ENCODE peak calls at places on chromosome 18, in five cellular contexts. J is GM12878, V is HepG2, Q is H1, D is HEK293T. K is an unnamed sample.
A peak's percentile ranks its signal among the peaks of the same experiment; 100 is the strongest.

GRCh38 chr18:35463837-35464236 is 33.9 kb downstream of the INO80C start:
- DNase-seq in J (no peak), V (no peak), Q (no peak), D (no peak), K (no peak)

GRCh38 chr18:79680100-79680879 is 687 bp downstream of the CTDP1 start:
- DNase-seq in J (no peak), V (peak; percentile 41), Q (no peak), D (peak; percentile 26), K (no peak)

GRCh38 chr18:61954347-61954746 is 61.5 kb upstream of the RNF152 start:
- DNase-seq in J (no peak), V (no peak), Q (no peak), D (no peak), K (no peak)

GRCh38 chr18:46335551-46336059 is 231.4 kb downstream of the HAUS1 start:
- DNase-seq in J (no peak), V (no peak), Q (no peak), D (no peak), K (no peak)

GRCh38 chr18:68215931-68216330 is 499.0 kb downstream of the TMX3 start:
- DNase-seq in J (no peak), V (no peak), Q (no peak), D (no peak), K (no peak)

GRCh38 chr18:5759169-5759568 is 136.2 kb downstream of the TMEM200C start:
- DNase-seq in J (no peak), V (no peak), Q (no peak), D (no peak), K (no peak)

GRCh38 chr18:50111398-50111797 is 83.5 kb downstream of the MYO5B start:
- DNase-seq in J (no peak), V (no peak), Q (no peak), D (no peak), K (no peak)

GRCh38 chr18:72940509-72940908 is 72.7 kb upstream of the NETO1 start:
- DNase-seq in J (no peak), V (no peak), Q (no peak), D (no peak), K (no peak)

GRCh38 chr18:54712315-54712714 is 116.0 kb upstream of the RAB27B start:
- DNase-seq in J (no peak), V (no peak), Q (no peak), D (no peak), K (no peak)

GRCh38 chr18:46754661-46755292 is 2.1 kb downstream of the ST8SIA5 start:
- DNase-seq in J (no peak), V (peak; percentile 2), Q (no peak), D (no peak), K (no peak)

GRCh38 chr18:23888880-23889279 is 125.7 kb upstream of the TTC39C start:
- DNase-seq in J (no peak), V (no peak), Q (no peak), D (no peak), K (no peak)

GRCh38 chr18:6004683-6005082 is 109.4 kb upstream of the TMEM200C start:
- DNase-seq in J (peak; percentile 83), V (no peak), Q (no peak), D (no peak), K (no peak)

GRCh38 chr18:48084041-48084757 is 153.7 kb upstream of the SMAD2 start:
- DNase-seq in J (no peak), V (no peak), Q (no peak), D (no peak), K (no peak)

GRCh38 chr18:79400591-79401381 is 5.1 kb downstream of the NFATC1 start:
- DNase-seq in J (peak; percentile 24), V (no peak), Q (no peak), D (no peak), K (no peak)

GRCh38 chr18:48943736-48944527 is 6.8 kb downstream of the SMAD7 start:
- DNase-seq in J (no peak), V (no peak), Q (no peak), D (no peak), K (no peak)

GRCh38 chr18:73791081-73791480 is 356.6 kb downstream of the FBXO15 start:
- DNase-seq in J (no peak), V (no peak), Q (no peak), D (no peak), K (no peak)

GRCh38 chr18:34659579-34660517 is 50.2 kb upstream of the DTNA start:
- DNase-seq in J (no peak), V (peak; percentile 84), Q (peak; percentile 82), D (peak; percentile 80), K (peak; percentile 74)

GRCh38 chr18:41073372-41073954 is 881.6 kb upstream of the PIK3C3 start:
- DNase-seq in J (no peak), V (no peak), Q (no peak), D (no peak), K (no peak)

GRCh38 chr18:3526421-3527354 is 76.7 kb downstream of the TGIF1 start:
- DNase-seq in J (peak; percentile 35), V (peak; percentile 77), Q (no peak), D (no peak), K (no peak)

GRCh38 chr18:11955299-11956029 is 25.8 kb upstream of the IMPA2 start:
- DNase-seq in J (no peak), V (peak; percentile 76), Q (no peak), D (no peak), K (no peak)

GRCh38 chr18:45517181-45517741 is 98.0 kb upstream of the SLC14A2 start:
- DNase-seq in J (no peak), V (no peak), Q (no peak), D (peak; percentile 9), K (peak; percentile 9)

GRCh38 chr18:35904389-35905037 is 68.0 kb upstream of the RMP24 start:
- DNase-seq in J (no peak), V (no peak), Q (no peak), D (no peak), K (no peak)

GRCh38 chr18:2448565-2449151 is 122.6 kb downstream of the METTL4 start:
- DNase-seq in J (no peak), V (no peak), Q (no peak), D (no peak), K (no peak)
- TF ChIP-seq SUZ12 in J (no peak), V (no peak), Q (no peak), D (no peak), K (no peak)

GRCh38 chr18:31413137-31413536 is 34.4 kb upstream of the DSG3 start:
- DNase-seq in J (no peak), V (no peak), Q (no peak), D (no peak), K (no peak)
- TF ChIP-seq SUZ12 in J (no peak), V (no peak), Q (no peak), D (no peak), K (no peak)

GRCh38 chr18:63982361-63982760 is 12.5 kb downstream of the SERPINB8 start:
- DNase-seq in J (no peak), V (no peak), Q (no peak), D (no peak), K (no peak)

GRCh38 chr18:63980027-63980426 is 10.1 kb downstream of the SERPINB8 start:
- DNase-seq in J (no peak), V (no peak), Q (no peak), D (no peak), K (no peak)

GRCh38 chr18:63979409-63979908 is 9.6 kb downstream of the SERPINB8 start:
- DNase-seq in J (no peak), V (peak; percentile 66), Q (no peak), D (peak; percentile 39), K (no peak)

GRCh38 chr18:63980896-63981454 is 11.1 kb downstream of the SERPINB8 start:
- DNase-seq in J (no peak), V (no peak), Q (no peak), D (no peak), K (no peak)

DNA sequence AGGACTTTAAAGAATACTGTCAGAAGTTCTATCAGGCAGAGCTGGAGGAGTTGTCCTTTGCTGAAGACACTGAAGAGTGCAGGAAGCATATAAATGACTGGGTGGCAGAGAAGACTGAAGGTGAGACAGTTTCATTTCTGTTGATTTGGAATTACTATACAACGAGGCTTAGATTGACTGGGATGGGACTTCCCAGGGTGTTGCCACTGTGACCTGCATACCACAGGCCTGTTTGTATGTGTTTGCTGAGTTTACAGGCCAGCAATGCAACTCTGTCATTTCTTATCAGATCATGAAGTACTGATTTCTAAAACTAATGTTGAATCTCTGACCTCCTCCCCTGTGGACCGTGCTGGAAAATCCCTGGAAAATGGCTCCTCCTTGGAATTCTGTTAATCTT is 11.8 kb downstream of the SERPINB8 start:
- DNase-seq in J (no peak), V (no peak), Q (no peak), D (no peak), K (no peak)
- TF ChIP-seq SUZ12 in J (no peak), V (no peak), Q (no peak), D (no peak), K (no peak)

DNA sequence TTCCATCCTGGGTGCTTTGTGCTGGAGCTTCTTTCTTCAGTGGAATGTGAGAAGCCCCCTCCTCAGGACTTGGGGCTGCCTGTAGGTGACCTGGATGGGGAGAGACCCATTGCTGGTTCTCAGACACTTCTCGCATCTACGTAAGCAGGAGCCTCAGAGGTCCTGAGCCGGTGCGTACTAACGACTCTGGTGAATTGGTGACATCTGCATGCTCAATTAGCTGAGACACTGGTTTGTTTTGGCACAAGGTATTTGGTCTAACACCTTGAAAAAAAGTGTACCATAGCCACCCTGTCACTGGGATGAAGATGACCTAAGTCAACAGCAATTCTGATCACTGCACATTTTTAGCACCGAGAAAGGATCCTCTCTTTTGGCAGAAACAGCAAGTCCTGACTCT is 57.7 kb downstream of the LRRC30 start:
- DNase-seq in J (no peak), V (no peak), Q (no peak), D (no peak), K (no peak)
- TF ChIP-seq SUZ12 in J (no peak), V (no peak), Q (no peak), D (no peak), K (no peak)

GRCh38 chr18:25563346-25563745 is 211.4 kb upstream of the ZNF521 start:
- DNase-seq in J (no peak), V (no peak), Q (no peak), D (no peak), K (no peak)
- TF ChIP-seq SUZ12 in J (no peak), V (no peak), Q (no peak), D (no peak), K (no peak)

GRCh38 chr18:75083131-75083530 is 125.8 kb downstream of the PTGR3 start:
- DNase-seq in J (no peak), V (no peak), Q (no peak), D (no peak), K (no peak)
- TF ChIP-seq SUZ12 in J (no peak), V (no peak), Q (no peak), D (no peak), K (no peak)

GRCh38 chr18:69400253-69400975 is at the start of gene DOK6:
- DNase-seq in J (no peak), V (peak; percentile 84), Q (no peak), D (peak; percentile 66), K (peak; percentile 51)
- TF ChIP-seq SUZ12 in J (peak; percentile 51), V (no peak), Q (no peak), D (no peak), K (no peak)

DNA sequence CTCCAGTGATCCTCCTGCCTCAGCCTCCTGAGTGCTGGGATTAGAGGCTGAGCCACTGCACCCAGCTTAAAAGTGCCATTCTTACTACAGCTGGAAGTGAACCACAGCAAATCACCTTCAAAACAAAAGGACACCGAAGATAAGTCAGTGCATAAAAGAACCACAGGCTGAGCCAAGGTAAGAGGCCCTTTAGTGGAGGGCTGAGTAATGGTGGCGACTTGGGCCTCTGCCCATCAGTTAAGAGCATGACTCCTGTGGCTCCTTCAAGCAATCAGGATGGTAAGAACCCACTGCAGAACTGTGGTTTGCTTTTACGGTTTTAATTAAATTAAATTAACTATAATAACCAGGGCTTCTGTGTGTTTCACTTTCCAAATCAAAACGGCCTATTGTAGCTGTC is 75.1 kb downstream of the CTAGE1 start:
- DNase-seq in J (no peak), V (no peak), Q (no peak), D (peak; percentile 49), K (no peak)
- TF ChIP-seq SUZ12 in J (no peak), V (no peak), Q (no peak), D (no peak), K (no peak)

GRCh38 chr18:32707153-32707552 is 65.7 kb downstream of the KLHL14 start:
- DNase-seq in J (no peak), V (no peak), Q (no peak), D (no peak), K (no peak)
- TF ChIP-seq SUZ12 in J (no peak), V (no peak), Q (no peak), D (no peak), K (no peak)

K was measured in NT2/D1.